ENCODE peak calls at places on chromosomes 16 and 17, in four cellular contexts. E, A, F and P are unnamed samples.
A peak's percentile ranks its signal among the peaks of the same experiment; 100 is the strongest.

GRCh38 chr17:56913000-56913866 is 616 bp downstream of the TRIM25 start:
- DNase-seq in E (peak; percentile 39), A (no peak), F (no peak), P (peak; percentile 67)

GRCh38 chr17:30273373-30273772 is 18.4 kb downstream of the BLMH start:
- DNase-seq in E (no peak), A (no peak), F (no peak), P (no peak)

GRCh38 chr17:55295411-55296170 is 30.8 kb downstream of the HLF start:
- DNase-seq in E (peak; percentile 82), A (no peak), F (peak; percentile 77), P (peak; percentile 67)

GRCh38 chr17:68449021-68449739 is 8.1 kb downstream of the WIPI1 start:
- DNase-seq in E (no peak), A (no peak), F (no peak), P (no peak)

GRCh38 chr17:27559506-27559931 is 71.5 kb upstream of the LGALS9 start:
- DNase-seq in E (no peak), A (no peak), F (peak; percentile 62), P (no peak)

GRCh38 chr16:89020068-89020924 is 43.3 kb upstream of the CBFA2T3 start:
- DNase-seq in E (peak; percentile 81), A (peak; percentile 59), F (no peak), P (no peak)

GRCh38 chr16:54447606-54448440 is 161.2 kb upstream of the IRX3 start:
- DNase-seq in E (peak; percentile 69), A (no peak), F (no peak), P (no peak)

GRCh38 chr17:61403846-61404701 is 4.4 kb downstream of the TBX2 start:
- DNase-seq in E (no peak), A (no peak), F (no peak), P (no peak)

GRCh38 chr17:33369876-33370275 is 76.8 kb upstream of the ASIC2 start:
- DNase-seq in E (no peak), A (no peak), F (no peak), P (no peak)

GRCh38 chr16:89651584-89651983 is 5.9 kb downstream of the CHMP1A start:
- DNase-seq in E (no peak), A (no peak), F (no peak), P (no peak)

GRCh38 chr17:40602445-40603443 is 37.5 kb upstream of the CCR7 start:
- DNase-seq in E (no peak), A (peak; percentile 84), F (no peak), P (no peak)

GRCh38 chr16:76579277-76579676 is 302.1 kb downstream of the CNTNAP4 start:
- DNase-seq in E (peak; percentile 26), A (no peak), F (no peak), P (no peak)

GRCh38 chr16:2792945-2793344 is 5.3 kb upstream of the PRSS41 start:
- DNase-seq in E (no peak), A (no peak), F (no peak), P (no peak)

GRCh38 chr17:74132354-74132753 is 71.1 kb upstream of the RPL38 start:
- DNase-seq in E (no peak), A (no peak), F (no peak), P (no peak)

GRCh38 chr16:81708459-81709368 is 70.4 kb upstream of the PLCG2 start:
- DNase-seq in E (no peak), A (no peak), F (no peak), P (no peak)

DNA sequence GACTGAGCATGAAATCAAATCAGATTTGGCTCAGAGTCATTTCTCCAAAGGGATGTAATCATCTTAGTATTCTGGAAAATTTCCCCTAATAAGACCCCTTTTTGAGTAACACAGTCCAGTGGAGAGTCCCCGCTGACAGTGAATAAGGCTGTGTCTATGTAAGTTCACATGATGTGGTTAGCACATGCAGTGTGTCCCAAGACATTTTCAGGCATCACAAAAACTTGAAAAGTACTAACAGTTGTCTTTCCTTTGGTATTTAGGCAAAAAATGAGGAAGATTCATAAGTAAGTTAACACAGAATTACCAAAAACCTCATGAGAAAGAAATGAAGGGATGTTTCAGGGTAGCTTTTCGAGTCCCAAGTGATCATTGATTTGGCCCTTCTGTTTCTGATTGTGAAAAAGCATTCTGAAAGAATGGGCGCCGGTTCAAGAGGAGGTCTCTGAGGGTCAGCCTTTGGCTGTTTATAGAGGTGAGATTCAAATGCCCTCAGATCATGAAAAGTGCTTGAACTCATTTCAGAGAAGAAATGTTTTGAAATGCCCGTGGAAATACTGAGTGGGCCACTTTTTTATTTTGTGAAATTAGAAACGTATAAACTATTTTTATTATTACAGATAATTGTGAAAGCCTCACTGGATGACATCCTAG is 515 bp upstream of the ASPA start:
- DNase-seq in E (no peak), A (no peak), F (no peak), P (no peak)
- TF ChIP-seq CREM in E (no peak), A (no peak), F (no peak), P (no peak)

GRCh38 chr17:80793851-80794267 is 197.8 kb upstream of the CHMP6 start:
- DNase-seq in E (no peak), A (no peak), F (no peak), P (no peak)
- TF ChIP-seq CREM in E (no peak), A (no peak), F (no peak), P (no peak)

GRCh38 chr16:48123104-48123788 is 32.5 kb downstream of the ABCC12 start:
- DNase-seq in E (peak; percentile 59), A (no peak), F (peak; percentile 32), P (no peak)
- TF ChIP-seq CREM in E (no peak), A (peak; percentile 55), F (no peak), P (no peak)

DNA sequence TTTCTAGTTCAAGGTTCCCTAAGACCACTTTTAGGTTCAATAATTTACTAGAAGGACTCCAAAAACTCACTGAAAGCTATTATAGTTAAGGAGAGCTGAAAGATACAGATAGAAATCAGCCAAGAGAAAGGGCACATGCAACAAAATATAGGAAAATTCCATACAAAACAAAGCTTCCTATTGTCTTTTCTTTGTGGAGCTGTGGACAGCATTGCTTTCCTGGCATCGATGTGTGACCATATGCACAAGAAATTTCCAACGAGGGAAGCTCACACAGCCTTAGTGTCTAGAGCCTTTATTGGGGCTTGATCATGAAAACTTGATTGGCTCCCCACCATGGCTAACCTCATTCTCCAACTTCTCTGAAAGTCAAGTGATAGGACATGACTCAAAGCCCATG is 540.4 kb upstream of the CDH8 start:
- DNase-seq in E (no peak), A (no peak), F (no peak), P (no peak)
- TF ChIP-seq CREM in E (no peak), A (no peak), F (no peak), P (no peak)

GRCh38 chr17:2023692-2024571 is 1.2 kb downstream of the RTN4RL1 start:
- DNase-seq in E (peak; percentile 57), A (no peak), F (no peak), P (peak; percentile 86)

GRCh38 chr17:2024572-2025219 is 438 bp downstream of the RTN4RL1 start:
- DNase-seq in E (no peak), A (no peak), F (no peak), P (peak; percentile 41)

GRCh38 chr17:2027528-2028233 is 2.3 kb upstream of the DPH1 start:
- DNase-seq in E (no peak), A (no peak), F (no peak), P (no peak)

GRCh38 chr17:2025220-2025621 is at the start of gene RTN4RL1:
- DNase-seq in E (peak; percentile 82), A (no peak), F (no peak), P (peak; percentile 56)

GRCh38 chr17:2025622-2026309 is 632 bp upstream of the RTN4RL1 start:
- DNase-seq in E (peak; percentile 52), A (no peak), F (peak; percentile 60), P (peak; percentile 62)
- TF ChIP-seq CREM in E (no peak), A (no peak), F (no peak), P (no peak)

DNA sequence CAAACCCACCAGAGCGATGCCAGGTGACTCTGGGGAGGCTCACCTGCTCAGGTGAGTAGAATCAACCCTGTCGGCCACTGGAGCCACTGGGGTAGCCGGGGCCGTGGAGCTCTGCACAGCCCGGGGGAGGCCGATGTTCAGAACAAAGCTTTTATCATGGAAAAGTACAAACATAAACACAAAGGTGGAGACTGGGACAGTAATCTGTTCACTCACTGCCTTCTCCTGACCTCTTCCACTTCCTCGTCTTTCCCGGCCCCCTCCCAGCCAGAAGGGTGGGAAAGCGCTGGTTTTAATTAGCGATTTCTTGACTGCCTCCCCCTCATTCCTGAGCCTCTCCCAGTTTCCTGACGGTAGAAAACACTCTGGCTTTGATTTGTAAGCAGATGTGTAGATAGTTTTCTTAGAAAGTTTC is 9.8 kb upstream of the TEX19 start:
- DNase-seq in E (no peak), A (no peak), F (no peak), P (no peak)
- TF ChIP-seq CREM in E (no peak), A (no peak), F (no peak), P (no peak)

GRCh38 chr17:72151565-72152391 is 31.0 kb downstream of the SOX9 start:
- DNase-seq in E (peak; percentile 9), A (no peak), F (peak; percentile 97), P (peak; percentile 18)

GRCh38 chr17:72150632-72151460 is 30.0 kb downstream of the SOX9 start:
- DNase-seq in E (no peak), A (no peak), F (no peak), P (peak; percentile 63)

GRCh38 chr17:72152392-72152727 is 31.5 kb downstream of the SOX9 start:
- DNase-seq in E (no peak), A (no peak), F (no peak), P (no peak)
- TF ChIP-seq CREM in E (no peak), A (no peak), F (no peak), P (no peak)

GRCh38 chr16:66265106-66265415 is 101.4 kb upstream of the CDH5 start:
- DNase-seq in E (no peak), A (no peak), F (no peak), P (no peak)
- TF ChIP-seq CREM in E (no peak), A (no peak), F (no peak), P (no peak)

GRCh38 chr17:58665946-58666857 is 25.6 kb downstream of the TEX14 start:
- DNase-seq in E (no peak), A (no peak), F (no peak), P (no peak)
- TF ChIP-seq CREM in E (no peak), A (no peak), F (no peak), P (no peak)